ENCODE peak calls at places on chromosomes 6 and 20, in six cellular contexts. U is HCT116, K is hepatocyte, Z is SK-N-SH, W is OCI-LY7, F is neural progenitor cell. N is an unnamed sample.

GRCh38 chr20:49286689-49287551 is 9.1 kb upstream of the ZNFX1 start:
- DNase-seq in U (no peak), K (peak; percentile 80), Z (no peak), W (peak; percentile 48), F (peak; percentile 30), N (peak; percentile 50)

GRCh38 chr20:32918296-32918695 is 59.6 kb downstream of the EFCAB8 start:
- DNase-seq in U (no peak), K (no peak), Z (no peak), W (no peak), F (no peak), N (no peak)

GRCh38 chr20:24665196-24665595 is 195.8 kb downstream of the SYNDIG1 start:
- DNase-seq in U (no peak), K (no peak), Z (no peak), W (no peak), F (no peak), N (no peak)

GRCh38 chr20:6231551-6231950 is 108.7 kb upstream of the FERMT1 start:
- DNase-seq in U (no peak), K (no peak), Z (no peak), W (no peak), F (no peak), N (peak; percentile 56)

GRCh38 chr6:111069722-111070406 is 17.4 kb upstream of the SLC16A10 start:
- DNase-seq in U (no peak), K (no peak), Z (no peak), W (no peak), F (no peak), N (no peak)

GRCh38 chr20:57386762-57387161 is 4.4 kb upstream of the RBM38 start:
- DNase-seq in U (no peak), K (no peak), Z (no peak), W (no peak), F (no peak), N (no peak)

GRCh38 chr6:109239192-109239917 is 142.9 kb downstream of the CD164 start:
- DNase-seq in U (no peak), K (peak; percentile 16), Z (no peak), W (no peak), F (no peak), N (peak; percentile 21)

GRCh38 chr20:658731-659291 is 5.8 kb upstream of the SRXN1 start:
- DNase-seq in U (no peak), K (no peak), Z (no peak), W (no peak), F (no peak), N (no peak)

GRCh38 chr6:11662323-11662722 is 116.3 kb downstream of the ADTRP start:
- DNase-seq in U (no peak), K (no peak), Z (no peak), W (no peak), F (no peak), N (no peak)

GRCh38 chr20:50029697-50030428 is 47.1 kb downstream of the SNAI1 start:
- DNase-seq in U (no peak), K (peak; percentile 52), Z (peak; percentile 60), W (no peak), F (no peak), N (peak; percentile 83)

GRCh38 chr6:157615411-157615763 is 207.7 kb upstream of the SNX9 start:
- DNase-seq in U (no peak), K (no peak), Z (no peak), W (no peak), F (no peak), N (peak; percentile 13)

GRCh38 chr20:47574616-47575401 is 73.1 kb downstream of the NCOA3 start:
- DNase-seq in U (no peak), K (no peak), Z (peak; percentile 62), W (peak; percentile 83), F (no peak), N (peak; percentile 26)

GRCh38 chr6:156867121-156867520 is 89.9 kb downstream of the ARID1B start:
- DNase-seq in U (no peak), K (no peak), Z (no peak), W (no peak), F (no peak), N (peak; percentile 6)

GRCh38 chr6:34235605-34236422 is 859 bp upstream of the HMGA1 start:
- DNase-seq in U (no peak), K (peak; percentile 86), Z (no peak), W (peak; percentile 73), F (peak; percentile 96), N (peak; percentile 95)

GRCh38 chr6:64926051-64926450 is 781.0 kb downstream of the EYS start:
- DNase-seq in U (no peak), K (no peak), Z (no peak), W (no peak), F (no peak), N (no peak)

GRCh38 chr6:38088010-38088409 is 268.5 kb downstream of the ZFAND3 start:
- DNase-seq in U (no peak), K (no peak), Z (no peak), W (no peak), F (no peak), N (no peak)

GRCh38 chr20:63385819-63386218 is 24.7 kb upstream of the CHRNA4 start:
- DNase-seq in U (no peak), K (no peak), Z (no peak), W (no peak), F (no peak), N (no peak)

GRCh38 chr6:160005861-160006540 is 37.1 kb downstream of the IGF2R start:
- DNase-seq in U (no peak), K (no peak), Z (peak; percentile 81), W (no peak), F (no peak), N (no peak)

GRCh38 chr6:34497411-34497810 is 31.5 kb downstream of the PACSIN1 start:
- DNase-seq in U (no peak), K (no peak), Z (no peak), W (no peak), F (no peak), N (no peak)

GRCh38 chr6:107292570-107293285 is 166.6 kb downstream of the PDSS2 start:
- DNase-seq in U (no peak), K (peak; percentile 9), Z (peak; percentile 69), W (no peak), F (no peak), N (no peak)

GRCh38 chr6:112879920-112880413 is 532.8 kb downstream of the RFPL4B start:
- DNase-seq in U (no peak), K (peak; percentile 91), Z (no peak), W (peak; percentile 55), F (peak; percentile 90), N (no peak)

GRCh38 chr20:39631557-39631956 is 669.4 kb downstream of the DHX35 start:
- DNase-seq in U (no peak), K (no peak), Z (no peak), W (no peak), F (no peak), N (no peak)

GRCh38 chr20:32484221-32485125 is 100.7 kb downstream of the NOL4L start:
- DNase-seq in U (no peak), K (peak; percentile 77), Z (peak; percentile 81), W (peak; percentile 25), F (peak; percentile 67), N (peak; percentile 19)

GRCh38 chr20:4722571-4722970 is 862 bp downstream of the PRND start:
- DNase-seq in U (no peak), K (no peak), Z (no peak), W (no peak), F (no peak), N (no peak)

GRCh38 chr6:134477991-134478635 is 160.2 kb upstream of the SGK1 start:
- DNase-seq in U (no peak), K (no peak), Z (no peak), W (no peak), F (no peak), N (no peak)

GRCh38 chr6:166235666-166236292 is 68.1 kb upstream of the TBXT start:
- DNase-seq in U (no peak), K (no peak), Z (no peak), W (no peak), F (no peak), N (no peak)

GRCh38 chr6:16374796-16375195 is 136.4 kb downstream of the GMPR start:
- DNase-seq in U (no peak), K (no peak), Z (no peak), W (no peak), F (peak; percentile 73), N (no peak)

GRCh38 chr6:10800810-10801209 is 37.5 kb downstream of the MAK start:
- DNase-seq in U (peak; percentile 4), K (peak; percentile 18), Z (no peak), W (no peak), F (no peak), N (peak; percentile 74)

GRCh38 chr6:112906737-112907136 is 559.6 kb downstream of the RFPL4B start:
- DNase-seq in U (no peak), K (peak; percentile 17), Z (peak; percentile 7), W (no peak), F (no peak), N (no peak)

GRCh38 chr20:34403908-34404307 is 40.8 kb downstream of the ITCH start:
- DNase-seq in U (no peak), K (no peak), Z (no peak), W (peak; percentile 72), F (no peak), N (no peak)

GRCh38 chr6:41503841-41504525 is 42.2 kb upstream of the FOXP4 start:
- DNase-seq in U (no peak), K (peak; percentile 68), Z (peak; percentile 82), W (no peak), F (peak; percentile 78), N (peak; percentile 10)

GRCh38 chr20:33569290-33570094 is 79.6 kb downstream of the CBFA2T2 start:
- DNase-seq in U (no peak), K (no peak), Z (no peak), W (peak; percentile 42), F (peak; percentile 22), N (no peak)

GRCh38 chr6:25005010-25005409 is 69.2 kb upstream of the RIPOR2 start:
- DNase-seq in U (no peak), K (no peak), Z (no peak), W (no peak), F (no peak), N (no peak)

GRCh38 chr6:136551103-136551502 is 881 bp upstream of the MAP7 start:
- DNase-seq in U (no peak), K (no peak), Z (peak; percentile 41), W (no peak), F (peak; percentile 13), N (no peak)
- TF ChIP-seq EZH2phosphoT487 in U (no peak), K (no peak), Z (no peak), W (no peak), F (no peak), N (no peak)

GRCh38 chr6:149094934-149095341 is 222.6 kb upstream of the TAB2 start:
- DNase-seq in U (no peak), K (no peak), Z (no peak), W (no peak), F (no peak), N (no peak)
- TF ChIP-seq EZH2phosphoT487 in U (no peak), K (no peak), Z (no peak), W (no peak), F (no peak), N (no peak)

GRCh38 chr6:137043710-137044365 is 927 bp downstream of the IL20RA start:
- DNase-seq in U (no peak), K (peak; percentile 34), Z (no peak), W (no peak), F (peak; percentile 62), N (peak; percentile 55)
- TF ChIP-seq EZH2phosphoT487 in U (no peak), K (no peak), Z (no peak), W (no peak), F (peak; percentile 80), N (no peak)

DNA sequence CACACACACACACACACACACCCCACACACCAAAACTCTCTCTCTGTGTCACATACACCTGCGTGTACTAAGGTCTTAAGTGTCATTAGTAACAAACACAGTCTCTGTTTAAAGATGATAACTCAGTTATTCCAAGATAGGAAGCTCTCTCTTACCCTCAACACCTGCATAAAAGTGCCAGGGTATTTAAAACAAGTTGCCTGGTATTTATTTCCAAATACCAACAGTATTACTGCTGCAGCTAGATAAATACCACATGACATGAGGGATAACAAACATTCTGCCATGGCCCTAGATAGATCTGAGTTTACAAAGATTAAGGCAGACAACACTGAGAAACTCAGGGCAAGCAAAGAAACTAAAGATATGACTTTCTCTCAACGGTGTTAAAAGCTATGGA is 118.5 kb downstream of the SIM1 start:
- DNase-seq in U (no peak), K (no peak), Z (no peak), W (no peak), F (no peak), N (peak; percentile 39)
- TF ChIP-seq EZH2phosphoT487 in U (no peak), K (no peak), Z (no peak), W (no peak), F (no peak), N (no peak)

N was measured in PC-3.